ENCODE peak calls at places on chromosomes 4 and X, in eight cellular contexts. One of them, this sample, is unnamed.

GRCh38 chrX:85922821-85923220 is 124.5 kb downstream of the CHM start:
- DNase-seq in RPMI7951: peak
- DNase-seq in endothelial cell: no peak
- DNase-seq in fibroblast of mammary gland: peak
- DNase-seq in transverse colon: no peak
- DNase-seq in NCI-H2081: no peak
- DNase-seq in BJ: peak
- DNase-seq in NCI-H1436: no peak
- DNase-seq in this sample: no peak

GRCh38 chrX:135436966-135437866 is 15.5 kb downstream of the SMIM10L2A start:
- DNase-seq in transverse colon: no peak
- DNase-seq in NCI-H1436: no peak
- DNase-seq in NCI-H2081: no peak
- DNase-seq in fibroblast of mammary gland: no peak
- DNase-seq in endothelial cell: no peak
- DNase-seq in RPMI7951: no peak
- DNase-seq in BJ: no peak
- DNase-seq in this sample: no peak

GRCh38 chrX:8201896-8202331 is 30.8 kb upstream of the VCX2 start:
- DNase-seq in BJ: no peak
- DNase-seq in endothelial cell: no peak
- DNase-seq in fibroblast of mammary gland: no peak
- DNase-seq in RPMI7951: no peak
- DNase-seq in transverse colon: no peak
- DNase-seq in NCI-H2081: no peak
- DNase-seq in NCI-H1436: no peak
- DNase-seq in this sample: no peak

GRCh38 chr4:107719211-107719926 is 665 bp downstream of the PAPSS1 start:
- DNase-seq in BJ: no peak
- DNase-seq in NCI-H2081: no peak
- DNase-seq in RPMI7951: peak
- DNase-seq in NCI-H1436: no peak
- DNase-seq in endothelial cell: no peak
- DNase-seq in transverse colon: no peak
- DNase-seq in fibroblast of mammary gland: peak
- DNase-seq in this sample: no peak

GRCh38 chr4:3772632-3773031 is 6.4 kb downstream of the ADRA2C start:
- DNase-seq in NCI-H1436: no peak
- DNase-seq in RPMI7951: no peak
- DNase-seq in NCI-H2081: no peak
- DNase-seq in fibroblast of mammary gland: no peak
- DNase-seq in endothelial cell: no peak
- DNase-seq in BJ: no peak
- DNase-seq in transverse colon: no peak
- DNase-seq in this sample: no peak

GRCh38 chrX:11678174-11678573 is 12.5 kb upstream of the ARHGAP6 start:
- DNase-seq in NCI-H2081: no peak
- DNase-seq in NCI-H1436: no peak
- DNase-seq in endothelial cell: peak
- DNase-seq in RPMI7951: no peak
- DNase-seq in BJ: no peak
- DNase-seq in transverse colon: no peak
- DNase-seq in fibroblast of mammary gland: no peak
- DNase-seq in this sample: no peak

GRCh38 chrX:112147206-112147605 is 64.6 kb upstream of the TRPC5 start:
- DNase-seq in NCI-H2081: peak
- DNase-seq in transverse colon: no peak
- DNase-seq in NCI-H1436: no peak
- DNase-seq in fibroblast of mammary gland: peak
- DNase-seq in RPMI7951: peak
- DNase-seq in BJ: no peak
- DNase-seq in endothelial cell: peak
- DNase-seq in this sample: peak

GRCh38 chr4:62709618-62710252 is 1509.6 kb downstream of the ADGRL3 start:
- DNase-seq in transverse colon: no peak
- DNase-seq in RPMI7951: no peak
- DNase-seq in NCI-H2081: peak
- DNase-seq in fibroblast of mammary gland: peak
- DNase-seq in endothelial cell: peak
- DNase-seq in BJ: no peak
- DNase-seq in NCI-H1436: peak
- DNase-seq in this sample: peak

GRCh38 chrX:123732679-123733363 is at the start of gene THOC2:
- DNase-seq in NCI-H2081: peak
- DNase-seq in BJ: peak
- DNase-seq in NCI-H1436: peak
- DNase-seq in RPMI7951: peak
- DNase-seq in endothelial cell: peak
- DNase-seq in fibroblast of mammary gland: peak
- DNase-seq in transverse colon: peak
- DNase-seq in this sample: peak

GRCh38 chr4:26388671-26389070 is 67.9 kb downstream of the RBPJ start:
- DNase-seq in endothelial cell: no peak
- DNase-seq in NCI-H2081: no peak
- DNase-seq in transverse colon: no peak
- DNase-seq in NCI-H1436: no peak
- DNase-seq in RPMI7951: no peak
- DNase-seq in BJ: no peak
- DNase-seq in fibroblast of mammary gland: peak
- DNase-seq in this sample: no peak

GRCh38 chrX:85570496-85570895 is 191.0 kb upstream of the POF1B start:
- DNase-seq in BJ: no peak
- DNase-seq in transverse colon: no peak
- DNase-seq in NCI-H2081: no peak
- DNase-seq in fibroblast of mammary gland: no peak
- DNase-seq in NCI-H1436: no peak
- DNase-seq in RPMI7951: no peak
- DNase-seq in endothelial cell: no peak
- DNase-seq in this sample: no peak

GRCh38 chrX:93322110-93322509 is 351.3 kb downstream of the NAP1L3 start:
- DNase-seq in endothelial cell: no peak
- DNase-seq in transverse colon: no peak
- DNase-seq in NCI-H2081: no peak
- DNase-seq in fibroblast of mammary gland: no peak
- DNase-seq in BJ: no peak
- DNase-seq in RPMI7951: no peak
- DNase-seq in NCI-H1436: no peak
- DNase-seq in this sample: no peak

GRCh38 chrX:125507119-125507518 is 187.4 kb downstream of the TEX13C start:
- DNase-seq in fibroblast of mammary gland: peak
- DNase-seq in endothelial cell: no peak
- DNase-seq in NCI-H2081: no peak
- DNase-seq in RPMI7951: peak
- DNase-seq in transverse colon: no peak
- DNase-seq in NCI-H1436: no peak
- DNase-seq in BJ: no peak
- DNase-seq in this sample: no peak

GRCh38 chrX:14228611-14229010 is 198.9 kb upstream of the GEMIN8 start:
- DNase-seq in BJ: no peak
- DNase-seq in fibroblast of mammary gland: peak
- DNase-seq in NCI-H1436: no peak
- DNase-seq in endothelial cell: no peak
- DNase-seq in transverse colon: no peak
- DNase-seq in RPMI7951: no peak
- DNase-seq in NCI-H2081: no peak
- DNase-seq in this sample: no peak

GRCh38 chr4:185011408-185011807 is 6.9 kb upstream of the HELT start:
- DNase-seq in NCI-H1436: no peak
- DNase-seq in NCI-H2081: no peak
- DNase-seq in endothelial cell: peak
- DNase-seq in transverse colon: no peak
- DNase-seq in RPMI7951: peak
- DNase-seq in fibroblast of mammary gland: no peak
- DNase-seq in BJ: no peak
- DNase-seq in this sample: peak

GRCh38 chr4:83171640-83172039 is 57.1 kb upstream of the PLAC8 start:
- DNase-seq in endothelial cell: no peak
- DNase-seq in RPMI7951: peak
- DNase-seq in NCI-H2081: no peak
- DNase-seq in fibroblast of mammary gland: peak
- DNase-seq in BJ: no peak
- DNase-seq in transverse colon: no peak
- DNase-seq in NCI-H1436: no peak
- DNase-seq in this sample: no peak

GRCh38 chrX:65196758-65197371 is 220.6 kb upstream of the ZC4H2 start:
- DNase-seq in NCI-H1436: no peak
- DNase-seq in RPMI7951: peak
- DNase-seq in NCI-H2081: no peak
- DNase-seq in BJ: no peak
- DNase-seq in transverse colon: peak
- DNase-seq in fibroblast of mammary gland: no peak
- DNase-seq in endothelial cell: peak
- DNase-seq in this sample: no peak

GRCh38 chrX:24002792-24003191 is 24.2 kb downstream of the KLHL15 start:
- DNase-seq in NCI-H1436: no peak
- DNase-seq in fibroblast of mammary gland: no peak
- DNase-seq in RPMI7951: no peak
- DNase-seq in endothelial cell: no peak
- DNase-seq in NCI-H2081: no peak
- DNase-seq in BJ: no peak
- DNase-seq in transverse colon: no peak
- DNase-seq in this sample: no peak

GRCh38 chrX:153644356-153645125 is 2.5 kb upstream of the DUSP9 start:
- DNase-seq in NCI-H1436: no peak
- DNase-seq in transverse colon: no peak
- DNase-seq in NCI-H2081: no peak
- DNase-seq in endothelial cell: no peak
- DNase-seq in BJ: no peak
- DNase-seq in fibroblast of mammary gland: no peak
- DNase-seq in RPMI7951: no peak
- DNase-seq in this sample: peak

GRCh38 chrX:136251042-136251991 is at the start of gene MAP7D3:
- DNase-seq in endothelial cell: peak
- DNase-seq in RPMI7951: peak
- DNase-seq in BJ: no peak
- DNase-seq in NCI-H1436: peak
- DNase-seq in fibroblast of mammary gland: peak
- DNase-seq in transverse colon: peak
- DNase-seq in NCI-H2081: peak
- DNase-seq in this sample: peak

GRCh38 chrX:30875957-30876356 is 13.1 kb downstream of the TAB3 start:
- DNase-seq in RPMI7951: peak
- DNase-seq in BJ: peak
- DNase-seq in fibroblast of mammary gland: peak
- DNase-seq in transverse colon: no peak
- DNase-seq in NCI-H2081: no peak
- DNase-seq in NCI-H1436: no peak
- DNase-seq in endothelial cell: no peak
- DNase-seq in this sample: no peak